ENCODE peak calls at places on chromosome 4, in eight cellular contexts. E is tibial nerve, L is suprapubic skin, Q is stomach, H is ovary, B is upper lobe of left lung, V is H1, K is transverse colon. A is an unnamed sample.

GRCh38 chr4:139962130-139962684 is 191.8 kb downstream of the MAML3 start:
- DNase-seq in E (no peak), L (no peak), Q (no peak), H (no peak), B (no peak), V (no peak), K (no peak), A (no peak)

GRCh38 chr4:78004270-78004669 is 52.9 kb upstream of the FRAS1 start:
- DNase-seq in E (no peak), L (no peak), Q (no peak), H (no peak), B (no peak), V (no peak), K (no peak), A (no peak)

GRCh38 chr4:87066403-87067119 is 131.8 kb downstream of the AFF1 start:
- DNase-seq in E (no peak), L (no peak), Q (no peak), H (no peak), B (no peak), V (no peak), K (no peak), A (no peak)

GRCh38 chr4:71473541-71474240 is 134.9 kb downstream of the SLC4A4 start:
- DNase-seq in E (no peak), L (no peak), Q (no peak), H (no peak), B (no peak), V (no peak), K (no peak), A (no peak)

GRCh38 chr4:48315728-48316630 is 25.4 kb upstream of the SLAIN2 start:
- DNase-seq in E (no peak), L (no peak), Q (no peak), H (no peak), B (no peak), V (no peak), K (no peak), A (no peak)

GRCh38 chr4:136687118-136687517 is 845.2 kb downstream of the PCDH18 start:
- DNase-seq in E (no peak), L (no peak), Q (no peak), H (no peak), B (no peak), V (peak; percentile 49), K (no peak), A (no peak)

GRCh38 chr4:99403380-99404194 is 31.6 kb downstream of the ADH7 start:
- DNase-seq in E (no peak), L (no peak), Q (no peak), H (no peak), B (no peak), V (no peak), K (no peak), A (no peak)

GRCh38 chr4:168124008-168124641 is 31.8 kb downstream of the ANXA10 start:
- DNase-seq in E (no peak), L (no peak), Q (no peak), H (no peak), B (no peak), V (no peak), K (no peak), A (no peak)

GRCh38 chr4:114600066-114600552 is 1.5 kb downstream of the UGT8 start:
- DNase-seq in E (no peak), L (no peak), Q (no peak), H (no peak), B (no peak), V (no peak), K (no peak), A (no peak)

GRCh38 chr4:83208776-83209365 is 75.7 kb downstream of the COQ2 start:
- DNase-seq in E (no peak), L (no peak), Q (no peak), H (no peak), B (no peak), V (no peak), K (no peak), A (no peak)

GRCh38 chr4:82084747-82085146 is 289.0 kb downstream of the HNRNPD start:
- DNase-seq in E (no peak), L (no peak), Q (peak; percentile 75), H (no peak), B (no peak), V (no peak), K (no peak), A (no peak)

GRCh38 chr4:72505314-72505744 is 63.7 kb downstream of the ADAMTS3 start:
- DNase-seq in E (no peak), L (no peak), Q (no peak), H (no peak), B (no peak), V (peak; percentile 53), K (no peak), A (no peak)

GRCh38 chr4:38805530-38806145 is 1.0 kb upstream of the TLR1 start:
- DNase-seq in E (no peak), L (no peak), Q (no peak), H (peak; percentile 20), B (no peak), V (no peak), K (peak; percentile 48), A (no peak)

GRCh38 chr4:98938386-98938785 is 9.5 kb upstream of the EIF4E start:
- DNase-seq in E (no peak), L (no peak), Q (no peak), H (no peak), B (no peak), V (no peak), K (no peak), A (no peak)

GRCh38 chr4:107931775-107932321 is 499 bp downstream of the CYP2U1 start:
- DNase-seq in E (no peak), L (peak; percentile 75), Q (no peak), H (no peak), B (peak; percentile 85), V (no peak), K (no peak), A (no peak)

GRCh38 chr4:107935246-107935645 is 3.9 kb downstream of the CYP2U1 start:
- DNase-seq in E (no peak), L (no peak), Q (no peak), H (no peak), B (no peak), V (no peak), K (no peak), A (no peak)

GRCh38 chr4:107937040-107937439 is 5.7 kb downstream of the CYP2U1 start:
- DNase-seq in E (no peak), L (no peak), Q (no peak), H (no peak), B (no peak), V (no peak), K (no peak), A (no peak)

DNA sequence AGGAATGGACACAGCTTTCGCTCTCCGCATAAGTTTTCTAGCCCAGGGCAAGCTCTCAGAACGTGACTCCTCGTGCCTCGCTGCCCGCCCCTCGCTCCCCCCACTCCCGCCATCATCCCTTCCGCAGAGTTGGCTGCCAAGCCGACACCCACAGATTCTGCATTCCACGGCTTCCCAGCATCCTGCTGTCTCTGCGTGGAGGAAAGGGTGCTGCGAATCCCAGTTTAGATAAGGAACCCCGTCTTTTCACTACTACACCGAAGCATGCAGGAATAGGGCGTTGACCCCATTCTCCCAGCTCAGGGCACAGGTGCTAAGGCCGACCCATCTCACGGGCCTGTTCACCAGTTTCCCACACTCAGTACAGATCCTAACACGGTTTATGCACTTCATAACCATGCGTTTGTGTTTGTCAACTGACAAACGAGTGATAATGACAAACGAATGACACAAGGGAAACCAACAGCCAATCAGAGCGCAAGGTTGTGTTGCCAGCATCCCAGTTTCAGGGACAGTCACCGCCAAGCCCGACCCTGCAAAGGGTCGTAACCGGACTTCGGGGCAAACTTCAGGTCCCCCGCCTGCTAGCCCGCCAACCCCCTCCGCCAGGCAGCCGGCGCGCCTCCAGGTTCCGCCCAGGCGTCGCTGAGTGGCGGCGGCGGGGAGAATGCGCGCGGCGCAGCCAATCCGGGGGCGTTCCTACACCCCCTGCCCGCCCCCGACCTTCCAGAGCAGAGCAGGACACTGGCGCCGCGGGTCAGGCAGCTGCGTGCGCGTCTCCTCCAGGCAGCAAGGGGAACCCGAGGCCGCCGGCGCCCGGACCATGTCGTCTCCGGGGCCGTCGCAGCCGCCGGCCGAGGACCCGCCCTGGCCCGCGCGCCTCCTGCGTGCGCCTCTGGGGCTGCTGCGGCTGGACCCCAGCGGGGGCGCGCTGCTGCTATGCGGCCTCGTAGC is at the start of gene CYP2U1:
- DNase-seq in E (peak; percentile 81), L (peak; percentile 95), Q (peak; percentile 85), H (peak; percentile 81), B (peak; percentile 97), V (peak; percentile 87), K (peak; percentile 88), A (peak; percentile 94)
- TF ChIP-seq POLR2A in E (peak; percentile 7), L (peak; percentile 21), Q (no peak), H (peak; percentile 43), B (peak; percentile 53), V (no peak), K (peak; percentile 43), A (peak; percentile 24)

DNA sequence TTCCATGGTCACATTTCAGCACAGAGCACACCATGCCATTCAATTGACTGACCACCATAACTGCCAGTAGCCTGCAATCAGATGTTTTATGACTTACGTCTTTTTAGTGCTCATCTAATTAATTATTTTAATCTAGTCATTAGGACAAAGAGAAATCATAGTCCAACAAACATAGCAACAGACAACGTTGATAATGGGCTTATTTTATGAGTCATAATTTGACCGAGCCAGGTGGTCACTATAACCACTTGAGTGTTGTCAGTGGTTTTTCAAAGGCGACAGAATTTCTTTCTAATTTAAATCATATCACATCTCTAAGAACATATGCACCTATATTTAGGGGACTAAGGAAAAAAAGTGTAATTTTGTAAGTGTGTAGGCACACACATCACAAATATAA is 1.9 kb downstream of the SEC24D start:
- DNase-seq in E (no peak), L (no peak), Q (no peak), H (no peak), B (no peak), V (no peak), K (no peak), A (no peak)
- TF ChIP-seq EP300 in E (no peak), L (no peak), Q (no peak), H (no peak), B (no peak), V (no peak), K (no peak), A (no peak)

GRCh38 chr4:7966281-7967062 is 26.8 kb upstream of the AFAP1 start:
- DNase-seq in E (no peak), L (no peak), Q (no peak), H (no peak), B (peak; percentile 67), V (no peak), K (no peak), A (no peak)

GRCh38 chr4:7970031-7970946 is 30.6 kb upstream of the AFAP1 start:
- DNase-seq in E (no peak), L (no peak), Q (peak; percentile 42), H (peak; percentile 43), B (no peak), V (no peak), K (peak; percentile 75), A (no peak)

GRCh38 chr4:7967501-7968261 is 28.0 kb upstream of the AFAP1 start:
- DNase-seq in E (no peak), L (no peak), Q (no peak), H (no peak), B (peak; percentile 72), V (no peak), K (peak; percentile 48), A (no peak)

GRCh38 chr4:7967063-7967440 is 27.4 kb upstream of the AFAP1 start:
- DNase-seq in E (no peak), L (no peak), Q (no peak), H (no peak), B (no peak), V (no peak), K (no peak), A (no peak)

GRCh38 chr4:7968262-7968896 is 28.7 kb upstream of the AFAP1 start:
- DNase-seq in E (no peak), L (no peak), Q (no peak), H (no peak), B (no peak), V (no peak), K (no peak), A (no peak)
- TF ChIP-seq POLR2A in E (no peak), L (no peak), Q (no peak), H (no peak), B (no peak), V (no peak), K (no peak), A (no peak)

GRCh38 chr4:3709061-3709845 is 56.9 kb upstream of the ADRA2C start:
- DNase-seq in E (no peak), L (peak; percentile 70), Q (no peak), H (no peak), B (no peak), V (no peak), K (no peak), A (no peak)
- TF ChIP-seq EP300 in E (no peak), L (no peak), Q (no peak), H (no peak), B (no peak), V (no peak), K (no peak), A (no peak)